ENCODE peak calls at places on chromosomes 3 and 15, in six cellular contexts. H, D, J, G, P and Z are unnamed samples.

GRCh38 chr3:188296761-188297689 is 143.1 kb downstream of the LPP start:
- DNase-seq in D (peak; percentile 22), P (no peak), J (peak; percentile 93), H (no peak), G (no peak), Z (no peak)

GRCh38 chr3:37249717-37250116 is 75.3 kb upstream of the LRRFIP2 start:
- DNase-seq in J (no peak), G (no peak), P (no peak), H (no peak), D (no peak), Z (peak; percentile 63)

GRCh38 chr15:64009798-64010241 is 36.5 kb downstream of the DAPK2 start:
- DNase-seq in H (no peak), P (peak; percentile 62), J (peak; percentile 52), G (no peak), D (peak; percentile 11), Z (peak; percentile 85)

GRCh38 chr3:26915208-26915607 is 292.6 kb downstream of the LRRC3B start:
- DNase-seq in P (no peak), H (no peak), G (no peak), D (no peak), J (no peak), Z (no peak)

GRCh38 chr3:188689101-188689574 is 482.6 kb upstream of the TPRG1 start:
- DNase-seq in D (no peak), P (no peak), G (no peak), J (peak; percentile 89), H (no peak), Z (no peak)

GRCh38 chr15:34620814-34621213 is 37.4 kb upstream of the GOLGA8B start:
- DNase-seq in D (no peak), G (peak; percentile 5), J (peak; percentile 5), H (no peak), P (no peak), Z (peak; percentile 34)

GRCh38 chr15:43208052-43209002 is 12.5 kb downstream of the EPB42 start:
- DNase-seq in P (no peak), G (no peak), J (no peak), H (no peak), D (no peak), Z (no peak)

GRCh38 chr3:42839616-42840015 is 30.4 kb downstream of the ACKR2 start:
- DNase-seq in J (peak; percentile 82), G (peak; percentile 54), H (peak; percentile 34), D (peak; percentile 65), P (peak; percentile 7), Z (peak; percentile 83)

GRCh38 chr3:39192490-39193092 is at the start of gene XIRP1:
- DNase-seq in D (no peak), G (no peak), H (no peak), P (peak; percentile 64), J (peak; percentile 24), Z (peak; percentile 99)

GRCh38 chr15:63973212-63974009 is 72.9 kb downstream of the DAPK2 start:
- DNase-seq in P (no peak), G (no peak), D (no peak), J (peak; percentile 61), H (no peak), Z (no peak)

GRCh38 chr3:48927928-48928327 is 9.3 kb downstream of the ARIH2 start:
- DNase-seq in H (no peak), J (peak; percentile 46), P (no peak), G (no peak), D (no peak), Z (no peak)

GRCh38 chr3:27312044-27312668 is 57.0 kb downstream of the NEK10 start:
- DNase-seq in P (no peak), G (peak; percentile 60), J (peak; percentile 84), H (peak; percentile 51), D (peak; percentile 77), Z (peak; percentile 89)

GRCh38 chr3:52039846-52040245 is 16.5 kb downstream of the DUSP7 start:
- DNase-seq in H (no peak), P (no peak), J (peak; percentile 58), G (no peak), D (no peak), Z (no peak)

GRCh38 chr15:85750319-85750806 is 44.4 kb downstream of the KLHL25 start:
- DNase-seq in D (no peak), P (no peak), G (no peak), H (no peak), J (no peak), Z (peak; percentile 60)

GRCh38 chr3:97863025-97863424 is 41.2 kb downstream of the CRYBG3 start:
- DNase-seq in J (peak; percentile 41), D (no peak), G (no peak), P (no peak), H (no peak), Z (no peak)

GRCh38 chr3:10558726-10559125 is 53.3 kb upstream of the ATP2B2 start:
- DNase-seq in H (no peak), D (no peak), J (no peak), G (no peak), P (no peak), Z (peak; percentile 82)

GRCh38 chr3:184512621-184513020 is 49.0 kb upstream of the EPHB3 start:
- DNase-seq in D (no peak), J (no peak), G (no peak), H (no peak), P (no peak), Z (no peak)

GRCh38 chr15:73387507-73388255 is 18.9 kb upstream of the HCN4 start:
- DNase-seq in H (no peak), J (peak; percentile 77), D (no peak), G (no peak), P (no peak), Z (no peak)

GRCh38 chr15:89496155-89497098 is at the start of gene RHCG:
- DNase-seq in J (peak; percentile 58), P (peak; percentile 20), D (peak; percentile 70), H (no peak), G (no peak), Z (peak; percentile 17)

GRCh38 chr15:59918994-59919951 is 84.8 kb upstream of the FOXB1 start:
- DNase-seq in D (peak; percentile 72), P (peak; percentile 50), H (no peak), J (peak; percentile 92), G (no peak), Z (peak; percentile 3)